ENCODE peak calls at places on chromosomes 6 and 20, in five cellular contexts. X is activated CD4-positive, alpha-beta T cell treated with anti-CD3 and anti-CD28 coated beads, Interleukin-2, amount 50 U/mL, for 4 hours; A is left ventricle myocardium inferior; Q is T follicular helper cell; D is GM12865. M is an unnamed sample.

GRCh38 chr6:26250806-26251075 is 114.3 kb upstream of the BTN3A2 start:
- DNase-seq in A (no peak), Q (peak), D (no peak), X (no peak), M (no peak)

GRCh38 chr6:5979650-5980427 is 26.9 kb downstream of the NRN1 start:
- DNase-seq in X (no peak), A (no peak), D (no peak), Q (no peak), M (no peak)

GRCh38 chr20:10954137-10954840 is 280.5 kb upstream of the JAG1 start:
- DNase-seq in X (no peak), D (no peak), A (no peak), Q (no peak), M (no peak)

GRCh38 chr6:23173231-23173630 is 603.9 kb downstream of the HDGFL1 start:
- DNase-seq in A (no peak), X (no peak), D (no peak), Q (no peak), M (no peak)

GRCh38 chr6:111361648-111362047 is 121.4 kb downstream of the REV3L start:
- DNase-seq in X (no peak), Q (no peak), D (no peak), A (no peak), M (no peak)

GRCh38 chr6:170176621-170177382 is 114.1 kb downstream of the DLL1 start:
- DNase-seq in X (no peak), A (peak), Q (no peak), D (no peak), M (no peak)

GRCh38 chr6:7262037-7262461 is 51.0 kb downstream of the SSR1 start:
- DNase-seq in Q (no peak), X (no peak), A (peak), D (peak), M (no peak)

GRCh38 chr6:15342114-15342513 is 96.2 kb downstream of the JARID2 start:
- DNase-seq in Q (no peak), D (no peak), X (no peak), A (no peak), M (no peak)

GRCh38 chr6:82072771-82073170 is 174.8 kb downstream of the IBTK start:
- DNase-seq in X (no peak), D (no peak), Q (no peak), A (no peak), M (no peak)

GRCh38 chr6:82419859-82420258 is 56.2 kb downstream of the TPBG start:
- DNase-seq in A (no peak), Q (no peak), D (peak), X (no peak), M (no peak)

GRCh38 chr6:25122001-25122400 is 157.2 kb upstream of the CARMIL1 start:
- DNase-seq in X (no peak), D (no peak), Q (no peak), A (peak), M (no peak)

GRCh38 chr6:150076196-150076893 is 7.4 kb upstream of the ULBP3 start:
- DNase-seq in Q (no peak), A (no peak), X (no peak), D (no peak), M (no peak)

GRCh38 chr6:44456070-44456965 is 68.8 kb downstream of the CDC5L start:
- DNase-seq in A (no peak), Q (peak), X (no peak), D (peak), M (peak)

GRCh38 chr20:63737940-63738686 is 1.5 kb upstream of the SLC2A4RG start:
- DNase-seq in D (peak), Q (peak), A (no peak), X (no peak), M (no peak)

GRCh38 chr20:51800769-51801219 is 1.5 kb downstream of the SALL4 start:
- DNase-seq in D (no peak), A (no peak), X (no peak), Q (no peak), M (peak)

M was measured in stimulated activated naive CD8-positive, alpha-beta T cell treated with anti-CD3 and anti-CD28 coated beads, Interleukin-15, amount 100 ng/mL, for 72 hours.